ENCODE peak calls at places on chromosomes 1 and 21, in five cellular contexts. T is H9, Q is GM20000, D is fibroblast of lung, V is choroid plexus epithelial cell. C is an unnamed sample.

GRCh38 chr1:53214541-53214940 is 5.9 kb downstream of the CZIB start:
- DNase-seq in T (no peak), Q (no peak), D (no peak), V (no peak), C (no peak)

GRCh38 chr1:98110674-98111073 is 189.8 kb upstream of the DPYD start:
- DNase-seq in T (no peak), Q (no peak), D (peak; percentile 65), V (peak; percentile 23), C (no peak)

GRCh38 chr1:12477936-12478611 is 139.9 kb downstream of the DHRS3 start:
- DNase-seq in T (no peak), Q (no peak), D (peak; percentile 99), V (peak; percentile 99), C (no peak)

GRCh38 chr1:204094262-204095247 is 21.6 kb downstream of the SOX13 start:
- DNase-seq in T (no peak), Q (no peak), D (no peak), V (no peak), C (no peak)

GRCh38 chr1:5994713-5995621 is 2.7 kb upstream of the NPHP4 start:
- DNase-seq in T (no peak), Q (peak; percentile 65), D (no peak), V (no peak), C (peak; percentile 52)

GRCh38 chr1:24874611-24875225 is 55.4 kb downstream of the RUNX3 start:
- DNase-seq in T (no peak), Q (no peak), D (no peak), V (no peak), C (no peak)

GRCh38 chr1:156497743-156498446 is 2.7 kb downstream of the MEF2D start:
- DNase-seq in T (no peak), Q (no peak), D (no peak), V (no peak), C (no peak)

GRCh38 chr1:119103764-119104163 is 36.7 kb downstream of the WARS2 start:
- DNase-seq in T (no peak), Q (no peak), D (no peak), V (no peak), C (no peak)

GRCh38 chr1:31696246-31696645 is 7.6 kb downstream of the COL16A1 start:
- DNase-seq in T (no peak), Q (no peak), D (no peak), V (no peak), C (no peak)

GRCh38 chr1:67832737-67833594 is at the start of gene GNG12:
- DNase-seq in T (peak; percentile 89), Q (peak; percentile 64), D (peak; percentile 80), V (peak; percentile 70), C (peak; percentile 61)

GRCh38 chr1:63330331-63330916 is 8.1 kb downstream of the FOXD3 start:
- DNase-seq in T (peak; percentile 70), Q (no peak), D (no peak), V (no peak), C (no peak)

GRCh38 chr21:39137248-39138186 is 45.7 kb downstream of the PSMG1 start:
- DNase-seq in T (peak; percentile 71), Q (no peak), D (peak; percentile 48), V (peak; percentile 94), C (no peak)

GRCh38 chr1:234584926-234585325 is 25.1 kb downstream of the IRF2BP2 start:
- DNase-seq in T (no peak), Q (no peak), D (peak; percentile 66), V (peak; percentile 49), C (no peak)

GRCh38 chr21:43603641-43604504 is 55.4 kb downstream of the HSF2BP start:
- DNase-seq in T (no peak), Q (no peak), D (peak; percentile 71), V (peak; percentile 61), C (no peak)

GRCh38 chr1:28848408-28848807 is 36.4 kb downstream of the OPRD1 start:
- DNase-seq in T (no peak), Q (no peak), D (no peak), V (no peak), C (no peak)

GRCh38 chr21:41344146-41344545 is 17.7 kb upstream of the MX2 start:
- DNase-seq in T (no peak), Q (no peak), D (no peak), V (no peak), C (no peak)

GRCh38 chr1:107454786-107455185 is 313.9 kb downstream of the NTNG1 start:
- DNase-seq in T (no peak), Q (no peak), D (peak; percentile 14), V (no peak), C (no peak)

GRCh38 chr1:31831397-31832378 is 15.9 kb upstream of the SPOCD1 start:
- DNase-seq in T (no peak), Q (no peak), D (peak; percentile 73), V (no peak), C (no peak)

GRCh38 chr1:64315402-64315801 is 112.0 kb downstream of the UBE2U start:
- DNase-seq in T (no peak), Q (no peak), D (no peak), V (no peak), C (no peak)

GRCh38 chr1:219518168-219518905 is 94.6 kb downstream of the ZC3H11B start:
- DNase-seq in T (no peak), Q (no peak), D (peak; percentile 98), V (peak; percentile 89), C (no peak)

GRCh38 chr1:27528701-27529637 is 39.0 kb upstream of the WASF2 start:
- DNase-seq in T (no peak), Q (no peak), D (peak; percentile 52), V (peak; percentile 66), C (no peak)

GRCh38 chr1:154747841-154748766 is 122.0 kb downstream of the KCNN3 start:
- DNase-seq in T (no peak), Q (peak; percentile 82), D (peak; percentile 23), V (peak; percentile 51), C (peak; percentile 84)

GRCh38 chr1:205456868-205457724 is 1.3 kb upstream of the BLACAT1 start:
- DNase-seq in T (peak; percentile 89), Q (no peak), D (no peak), V (no peak), C (no peak)

GRCh38 chr1:147676306-147677085 is 6.2 kb upstream of the ACP6 start:
- DNase-seq in T (no peak), Q (no peak), D (peak; percentile 80), V (peak; percentile 70), C (no peak)

GRCh38 chr1:199113265-199113869 is 474.5 kb downstream of the PTPRC start:
- DNase-seq in T (peak; percentile 65), Q (peak; percentile 18), D (peak; percentile 71), V (peak; percentile 93), C (peak; percentile 10)

GRCh38 chr1:47679301-47679751 is 241.5 kb downstream of the FOXD2 start:
- DNase-seq in T (peak; percentile 12), Q (no peak), D (no peak), V (peak; percentile 75), C (no peak)

GRCh38 chr1:38589036-38589435 is 270.5 kb downstream of the RRAGC start:
- DNase-seq in T (no peak), Q (no peak), D (peak; percentile 47), V (peak; percentile 19), C (no peak)

GRCh38 chr1:31843506-31843905 is 27.7 kb upstream of the SPOCD1 start:
- DNase-seq in T (no peak), Q (no peak), D (peak; percentile 62), V (peak; percentile 32), C (no peak)

DNA sequence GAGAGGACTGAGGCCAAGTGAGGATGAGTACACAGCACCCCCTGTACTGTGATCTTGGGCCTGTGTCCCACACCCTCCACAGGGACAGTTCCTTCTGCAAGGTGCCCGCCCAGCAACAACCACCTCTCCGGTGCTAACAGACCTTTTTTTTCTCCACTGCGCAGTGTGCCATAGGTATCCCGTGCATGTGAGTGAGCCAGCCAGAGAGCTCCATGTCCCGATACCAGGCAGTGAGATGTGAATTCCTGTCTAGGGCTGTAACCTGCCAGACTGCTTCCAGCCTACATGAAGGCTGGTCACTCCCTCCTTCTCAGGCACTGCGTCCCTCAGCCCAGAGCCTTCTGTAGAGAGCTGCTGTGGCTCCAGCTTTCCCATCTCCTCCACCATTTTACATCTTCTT is 56.9 kb downstream of the PCBP3 start:
- DNase-seq in T (no peak), Q (no peak), D (no peak), V (no peak), C (no peak)
- TF ChIP-seq CTCF in T (no peak), Q (no peak), D (no peak), V (no peak), C (no peak)

GRCh38 chr1:193388165-193388564 is 201.8 kb upstream of the B3GALT2 start:
- DNase-seq in T (no peak), Q (no peak), D (no peak), V (no peak), C (no peak)

DNA sequence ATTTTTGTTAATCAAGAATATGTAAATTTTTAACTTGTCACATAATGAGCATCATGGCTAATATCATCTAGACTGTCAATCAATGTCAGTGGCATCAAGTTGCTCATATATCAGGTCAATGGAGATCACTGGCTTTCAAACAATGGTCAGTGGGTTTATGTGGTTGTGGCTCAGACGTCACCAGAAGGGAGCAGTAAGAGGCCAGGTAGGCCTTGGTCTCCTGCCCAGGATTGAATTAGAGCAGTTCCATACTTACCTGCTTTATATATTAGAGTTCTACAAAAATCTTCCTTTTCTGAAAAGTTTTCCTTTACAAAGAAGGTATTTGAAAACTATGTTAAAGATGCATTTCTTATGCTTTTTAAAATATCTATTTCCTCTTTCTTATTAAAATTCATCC is 206.3 kb upstream of the B3GALT2 start:
- DNase-seq in T (no peak), Q (no peak), D (no peak), V (no peak), C (no peak)
- TF ChIP-seq CTCF in T (peak; percentile 51), Q (no peak), D (no peak), V (no peak), C (no peak)

GRCh38 chr21:30958737-30959136 is 77.4 kb upstream of the KRTAP11-1 start:
- DNase-seq in T (no peak), Q (no peak), D (no peak), V (no peak), C (no peak)

GRCh38 chr21:30962013-30962412 is 76.3 kb downstream of the KRTAP19-8 start:
- DNase-seq in T (peak; percentile 29), Q (no peak), D (no peak), V (no peak), C (no peak)
- TF ChIP-seq CTCF in T (peak; percentile 60), Q (no peak), D (no peak), V (no peak), C (no peak)

GRCh38 chr1:3089490-3089889 is 20.5 kb downstream of the PRDM16 start:
- DNase-seq in T (no peak), Q (no peak), D (no peak), V (no peak), C (no peak)

GRCh38 chr1:3093928-3094626 is 25.1 kb downstream of the PRDM16 start:
- DNase-seq in T (no peak), Q (no peak), D (no peak), V (no peak), C (no peak)

GRCh38 chr1:3094863-3095780 is 26.1 kb downstream of the PRDM16 start:
- DNase-seq in T (no peak), Q (no peak), D (no peak), V (no peak), C (no peak)

GRCh38 chr1:3091334-3091733 is 22.3 kb downstream of the PRDM16 start:
- DNase-seq in T (no peak), Q (no peak), D (no peak), V (no peak), C (no peak)

DNA sequence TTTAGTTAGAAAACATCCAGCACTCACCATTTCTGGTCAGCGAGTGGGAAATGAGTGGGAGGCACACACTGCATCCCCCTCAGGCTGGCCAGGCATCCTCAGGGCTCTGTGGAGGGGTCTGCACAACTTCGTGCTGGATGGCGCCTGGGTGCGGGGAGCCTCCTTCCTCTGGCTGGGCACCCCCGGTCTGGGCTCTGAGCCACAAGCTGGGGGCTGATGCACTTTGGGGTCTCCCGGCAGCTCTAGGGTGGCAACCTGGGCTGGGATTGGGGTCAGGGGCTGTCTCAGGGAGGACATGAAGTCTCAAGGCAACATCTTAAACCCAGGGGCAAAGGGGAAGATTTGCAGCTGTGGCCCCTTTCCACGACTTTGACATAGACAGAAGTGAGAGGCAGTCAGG is 23.5 kb downstream of the PRDM16 start:
- DNase-seq in T (no peak), Q (no peak), D (no peak), V (no peak), C (no peak)
- TF ChIP-seq CTCF in T (no peak), Q (no peak), D (no peak), V (no peak), C (no peak)

C was measured in GM10248.